ENCODE peak calls at places on chromosomes 16 and 17, in seven cellular contexts. S is upper lobe of right lung; O is pancreas; H is activated CD8-positive, alpha-beta memory T cell treated with anti-CD3 and anti-CD28 coated beads, Interleukin-2, amount 10 ng/mL, durations not matched to agents 7 days and 5 days; D is heart right ventricle; U is CD8-positive, alpha-beta T cell; V is activated CD8-positive, alpha-beta T cell treated with anti-CD3 and anti-CD28 coated beads for 36 hours. X is an unnamed sample.

GRCh38 chr17:27502526-27503324 is 46.5 kb downstream of the KSR1 start:
- ATAC-seq in H (no peak), S (peak), V (no peak), U (no peak), D (peak), O (peak), X (no peak)

GRCh38 chr17:74971842-74972106 is 785 bp downstream of the HID1 start:
- ATAC-seq in D (no peak), V (no peak), H (no peak), O (no peak), U (no peak), S (no peak), X (no peak)

GRCh38 chr16:23330583-23331249 is 28.6 kb downstream of the SCNN1B start:
- ATAC-seq in U (no peak), S (peak), H (no peak), D (no peak), V (no peak), O (no peak), X (no peak)

GRCh38 chr16:11484691-11485258 is 101.9 kb downstream of the LITAF start:
- ATAC-seq in S (no peak), U (no peak), D (peak), V (no peak), O (no peak), H (no peak), X (no peak)

GRCh38 chr17:82752371-82753200 is 721 bp downstream of the TBCD start:
- ATAC-seq in U (peak), H (peak), S (peak), V (peak), D (no peak), O (peak), X (peak)

GRCh38 chr17:30824002-30824355 is 513 bp downstream of the CRLF3 start:
- ATAC-seq in V (peak), S (peak), D (peak), O (peak), U (peak), H (peak), X (peak)

GRCh38 chr17:16419074-16419928 is 3.9 kb downstream of the TRPV2 start:
- ATAC-seq in D (no peak), O (no peak), S (peak), U (peak), V (peak), H (peak), X (peak)

GRCh38 chr17:75843577-75844529 is at the start of gene UNC13D:
- ATAC-seq in U (peak), D (peak), H (peak), S (peak), V (peak), O (no peak), X (peak)

GRCh38 chr17:68383443-68384321 is 73.6 kb downstream of the WIPI1 start:
- ATAC-seq in O (no peak), S (peak), U (peak), D (peak), V (peak), H (peak), X (no peak)

GRCh38 chr16:19776147-19776546 is 58.1 kb downstream of the IQCK start:
- ATAC-seq in D (no peak), U (no peak), S (no peak), O (no peak), V (no peak), H (no peak), X (no peak)

GRCh38 chr16:56255904-56256303 is 64.6 kb downstream of the GNAO1 start:
- ATAC-seq in U (no peak), H (no peak), D (no peak), V (no peak), O (no peak), S (no peak), X (no peak)

GRCh38 chr17:77687921-77688320 is 270.6 kb upstream of the TNRC6C start:
- ATAC-seq in S (no peak), U (no peak), H (no peak), O (no peak), V (no peak), D (no peak), X (no peak)

GRCh38 chr17:35684046-35684802 is 47.2 kb upstream of the RASL10B start:
- ATAC-seq in D (no peak), S (no peak), U (no peak), H (no peak), V (no peak), O (no peak), X (no peak)

GRCh38 chr17:81420769-81421462 is 25.7 kb downstream of the BAHCC1 start:
- ATAC-seq in U (no peak), S (peak), O (peak), V (no peak), D (no peak), H (no peak), X (no peak)

GRCh38 chr16:56999409-57000270 is 10.3 kb downstream of the NLRC5 start:
- ATAC-seq in O (no peak), H (peak), V (peak), S (peak), D (no peak), U (peak), X (peak)

GRCh38 chr17:69430488-69430887 is 16.0 kb downstream of the MAP2K6 start:
- ATAC-seq in U (no peak), H (no peak), S (no peak), O (peak), V (peak), D (no peak), X (no peak)

GRCh38 chr17:80752369-80752705 is 207.7 kb downstream of the RPTOR start:
- ATAC-seq in O (no peak), H (no peak), U (peak), V (no peak), S (no peak), D (no peak), X (no peak)

GRCh38 chr16:72877374-72878028 is 170.4 kb downstream of the ZFHX3 start:
- ATAC-seq in O (peak), V (peak), H (no peak), D (peak), U (no peak), S (peak), X (no peak)

GRCh38 chr17:74110467-74110866 is 93.0 kb upstream of the RPL38 start:
- ATAC-seq in S (no peak), D (no peak), U (no peak), O (no peak), V (no peak), H (no peak), X (no peak)

GRCh38 chr17:82342361-82343079 is 9.0 kb upstream of the SECTM1 start:
- ATAC-seq in O (no peak), U (no peak), H (no peak), D (no peak), S (no peak), V (no peak), X (peak)

GRCh38 chr16:78705694-78706093 is 606.2 kb downstream of the WWOX start:
- ATAC-seq in D (no peak), S (no peak), V (peak), O (no peak), H (peak), U (peak), X (no peak)

GRCh38 chr17:338442-339192 is 14.0 kb downstream of the RPH3AL start:
- ATAC-seq in V (no peak), S (peak), U (no peak), D (no peak), H (no peak), O (peak), X (no peak)

GRCh38 chr16:30567160-30567990 is 4.1 kb downstream of the ZNF688 start:
- ATAC-seq in D (no peak), S (no peak), H (no peak), U (peak), O (no peak), V (peak), X (no peak)

GRCh38 chr17:68314916-68315535 is 23.7 kb downstream of the ARSG start:
- ATAC-seq in O (no peak), D (no peak), U (peak), S (peak), H (peak), V (no peak), X (no peak)

GRCh38 chr16:11655655-11656054 is 12.6 kb upstream of the SNN start:
- ATAC-seq in D (no peak), S (no peak), V (no peak), H (no peak), U (no peak), O (no peak), X (no peak)

GRCh38 chr17:80959330-80960036 is 32.2 kb upstream of the CHMP6 start:
- ATAC-seq in S (peak), H (no peak), V (no peak), U (no peak), D (peak), O (peak), X (no peak)

GRCh38 chr16:24609417-24609739 is 70.0 kb downstream of the RBBP6 start:
- ATAC-seq in U (no peak), V (no peak), D (peak), O (no peak), S (no peak), H (no peak), X (peak)

GRCh38 chr17:55706808-55707773 is 15.6 kb downstream of the TMEM100 start:
- ATAC-seq in H (no peak), U (no peak), S (no peak), V (no peak), O (no peak), D (peak), X (no peak)

GRCh38 chr17:45218895-45219661 is 2.6 kb upstream of the FMNL1 start:
- ATAC-seq in O (peak), S (peak), D (peak), U (peak), H (no peak), V (peak), X (no peak)

GRCh38 chr16:78388920-78389564 is 289.6 kb downstream of the WWOX start:
- ATAC-seq in U (no peak), H (no peak), S (no peak), O (no peak), V (no peak), D (no peak), X (no peak)

GRCh38 chr16:64580558-64580957 is 541.3 kb downstream of the CDH11 start:
- ATAC-seq in H (no peak), D (no peak), U (no peak), S (no peak), V (no peak), O (no peak), X (no peak)

GRCh38 chr17:51435641-51436091 is 175.3 kb downstream of the UTP18 start:
- ATAC-seq in U (no peak), O (peak), H (no peak), V (no peak), S (peak), D (no peak), X (no peak)

GRCh38 chr17:17739388-17740066 is 58.3 kb downstream of the RAI1 start:
- ATAC-seq in V (no peak), O (peak), H (no peak), S (peak), D (peak), U (no peak), X (peak)